ENCODE peak calls at places on chromosomes 4 and X, in five cellular contexts. One of them, this sample, is unnamed.

GRCh38 chr4:2511645-2512131 is 24.8 kb upstream of the FAM193A start:
- DNase-seq in HCT116: no peak
- DNase-seq in H1: no peak
- DNase-seq in SK-N-SH: no peak
- DNase-seq in K562: peak; percentile 20
- DNase-seq in this sample: no peak

GRCh38 chrX:20472148-20472547 is 205.4 kb upstream of the RPS6KA3 start:
- DNase-seq in HCT116: no peak
- DNase-seq in H1: no peak
- DNase-seq in SK-N-SH: no peak
- DNase-seq in K562: no peak
- DNase-seq in this sample: no peak

GRCh38 chrX:143298663-143299241 is 218.5 kb downstream of the SPANXN3 start:
- DNase-seq in HCT116: no peak
- DNase-seq in H1: no peak
- DNase-seq in SK-N-SH: no peak
- DNase-seq in K562: no peak
- DNase-seq in this sample: no peak

GRCh38 chrX:137031517-137032377 is 2.0 kb downstream of the GPR101 start:
- DNase-seq in HCT116: no peak
- DNase-seq in H1: peak; percentile 49
- DNase-seq in SK-N-SH: peak; percentile 72
- DNase-seq in K562: peak; percentile 28
- DNase-seq in this sample: peak; percentile 7

GRCh38 chr4:88276952-88277710 is 7.2 kb downstream of the PPM1K start:
- DNase-seq in HCT116: no peak
- DNase-seq in H1: no peak
- DNase-seq in SK-N-SH: no peak
- DNase-seq in K562: no peak
- DNase-seq in this sample: no peak

GRCh38 chr4:123007679-123008078 is 85.3 kb upstream of the NUDT6 start:
- DNase-seq in HCT116: no peak
- DNase-seq in H1: no peak
- DNase-seq in SK-N-SH: no peak
- DNase-seq in K562: no peak
- DNase-seq in this sample: no peak

GRCh38 chr4:77699731-77700210 is 94.2 kb downstream of the CXCL13 start:
- DNase-seq in HCT116: no peak
- DNase-seq in H1: no peak
- DNase-seq in SK-N-SH: peak; percentile 24
- DNase-seq in K562: no peak
- DNase-seq in this sample: peak; percentile 87

GRCh38 chr4:16233569-16234177 is 7.4 kb upstream of the TAPT1 start:
- DNase-seq in HCT116: no peak
- DNase-seq in H1: no peak
- DNase-seq in SK-N-SH: no peak
- DNase-seq in K562: no peak
- DNase-seq in this sample: no peak

GRCh38 chrX:9829308-9830267 is 43.4 kb downstream of the SHROOM2 start:
- DNase-seq in HCT116: peak; percentile 65
- DNase-seq in H1: no peak
- DNase-seq in SK-N-SH: no peak
- DNase-seq in K562: no peak
- DNase-seq in this sample: no peak

GRCh38 chr4:144712775-144713174 is 66.8 kb downstream of the HHIP start:
- DNase-seq in HCT116: no peak
- DNase-seq in H1: no peak
- DNase-seq in SK-N-SH: no peak
- DNase-seq in K562: no peak
- DNase-seq in this sample: no peak

GRCh38 chr4:7073526-7074390 is 5.9 kb upstream of the GRPEL1 start:
- DNase-seq in HCT116: peak; percentile 65
- DNase-seq in H1: peak; percentile 66
- DNase-seq in SK-N-SH: peak; percentile 87
- DNase-seq in K562: peak; percentile 82
- DNase-seq in this sample: peak; percentile 49

GRCh38 chrX:135438734-135439043 is 16.9 kb downstream of the SMIM10L2A start:
- DNase-seq in HCT116: no peak
- DNase-seq in H1: no peak
- DNase-seq in SK-N-SH: no peak
- DNase-seq in K562: no peak
- DNase-seq in this sample: no peak

GRCh38 chrX:79084923-79085322 is 59.6 kb upstream of the GPR174 start:
- DNase-seq in HCT116: no peak
- DNase-seq in H1: no peak
- DNase-seq in SK-N-SH: no peak
- DNase-seq in K562: no peak
- DNase-seq in this sample: no peak

GRCh38 chrX:79079477-79079876 is 65.0 kb upstream of the GPR174 start:
- DNase-seq in HCT116: no peak
- DNase-seq in H1: no peak
- DNase-seq in SK-N-SH: no peak
- DNase-seq in K562: no peak
- DNase-seq in this sample: no peak

GRCh38 chrX:79082886-79083285 is 61.6 kb upstream of the GPR174 start:
- DNase-seq in HCT116: no peak
- DNase-seq in H1: no peak
- DNase-seq in SK-N-SH: no peak
- DNase-seq in K562: no peak
- DNase-seq in this sample: no peak

GRCh38 chrX:79080131-79080530 is 64.4 kb upstream of the GPR174 start:
- DNase-seq in HCT116: no peak
- DNase-seq in H1: no peak
- DNase-seq in SK-N-SH: no peak
- DNase-seq in K562: no peak
- DNase-seq in this sample: no peak

DNA sequence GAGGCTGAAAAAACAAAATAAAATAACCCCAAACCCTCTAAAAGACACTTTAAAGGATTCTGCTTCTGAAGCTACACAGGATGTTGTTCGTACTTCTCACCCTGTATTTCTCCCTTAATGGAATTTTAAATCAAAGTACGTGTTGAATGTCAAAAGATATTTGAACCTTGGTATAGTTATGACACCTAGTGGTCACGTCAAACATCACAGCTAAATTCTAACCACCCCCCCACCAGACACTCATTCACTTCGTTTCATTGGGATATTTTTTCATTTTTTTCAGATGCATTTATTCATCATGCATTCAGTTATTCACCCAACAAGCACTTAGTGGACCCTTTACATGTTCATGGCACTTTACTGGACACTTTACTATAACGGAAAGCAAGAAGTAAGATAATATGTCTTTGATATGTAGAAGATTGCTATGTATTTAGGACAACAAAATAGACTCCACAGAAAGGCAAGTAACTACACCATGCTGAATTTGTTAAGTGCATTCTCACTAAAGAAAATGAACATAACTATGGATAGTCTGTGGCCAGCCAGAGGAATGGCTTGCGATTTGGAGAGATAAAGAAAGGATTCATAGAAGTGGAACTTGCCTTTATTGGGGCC is 62.5 kb upstream of the GPR174 start:
- DNase-seq in HCT116: no peak
- DNase-seq in H1: no peak
- DNase-seq in SK-N-SH: peak; percentile 33
- DNase-seq in K562: peak; percentile 10
- DNase-seq in this sample: peak; percentile 36
- H2AFZ ChIP-seq in HCT116: no peak overlapping the region
- H2AFZ ChIP-seq in H1: no peak overlapping the region
- H2AFZ ChIP-seq in SK-N-SH: no peak overlapping the region
- H2AFZ ChIP-seq in K562: no peak overlapping the region
- H2AFZ ChIP-seq in this sample: no peak overlapping the region

GRCh38 chr4:185836268-185837084 is 24.5 kb upstream of the SORBS2 start:
- DNase-seq in HCT116: no peak
- DNase-seq in H1: no peak
- DNase-seq in SK-N-SH: no peak
- DNase-seq in K562: no peak
- DNase-seq in this sample: no peak
- H3K9ac ChIP-seq in HCT116: no peak overlapping the region
- H3K9ac ChIP-seq in H1: peak overlapping the region; percentile 59
- H3K9ac ChIP-seq in SK-N-SH: no peak overlapping the region
- H3K9ac ChIP-seq in K562: no peak overlapping the region
- H3K9ac ChIP-seq in this sample: no peak overlapping the region

DNA sequence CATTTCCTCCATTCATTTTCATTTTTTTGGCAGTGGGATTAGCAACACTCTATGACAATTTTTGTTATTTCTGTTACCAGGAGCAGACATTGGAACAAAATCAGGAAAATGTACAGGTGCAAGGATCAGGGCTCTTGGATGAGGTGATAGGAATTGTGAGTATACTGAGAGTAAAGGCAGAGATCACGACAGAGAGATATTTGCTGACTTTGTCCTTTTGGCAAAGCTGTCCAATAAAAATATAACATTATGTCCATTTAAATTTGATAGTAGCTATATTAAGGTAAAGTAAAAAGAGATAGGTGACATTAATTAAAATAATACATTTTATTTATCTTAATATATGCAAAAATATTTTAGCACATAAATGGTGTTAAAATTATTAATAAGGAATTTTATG is 373.1 kb upstream of the GNPDA2 start:
- DNase-seq in HCT116: no peak
- DNase-seq in H1: no peak
- DNase-seq in SK-N-SH: no peak
- DNase-seq in K562: no peak
- DNase-seq in this sample: no peak
- TF ChIP-seq MAX in HCT116: no peak
- TF ChIP-seq MAX in H1: no peak
- TF ChIP-seq MAX in SK-N-SH: no peak
- TF ChIP-seq MAX in K562: no peak
- TF ChIP-seq MAX in this sample: no peak

DNA sequence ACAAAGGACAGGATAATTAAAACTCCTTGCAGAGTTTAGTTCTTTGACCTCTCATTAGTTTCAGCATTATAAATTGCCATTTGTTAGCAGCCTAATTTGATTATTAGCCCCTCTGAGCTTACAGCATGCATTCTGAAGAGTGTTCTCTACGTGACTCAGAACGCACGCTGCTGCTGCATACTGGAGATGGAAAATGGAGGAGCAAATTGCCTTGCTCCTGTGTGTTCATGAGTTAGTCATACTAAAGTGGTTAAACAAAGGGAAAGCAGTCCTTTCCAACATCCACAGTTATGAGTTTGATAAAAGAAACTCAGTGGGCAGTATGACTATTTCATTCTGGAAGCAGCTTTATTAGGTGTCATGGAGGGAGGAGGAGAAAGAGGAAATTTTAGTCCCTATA is 922.5 kb downstream of the RPA4 start:
- DNase-seq in HCT116: no peak
- DNase-seq in H1: no peak
- DNase-seq in SK-N-SH: no peak
- DNase-seq in K562: no peak
- DNase-seq in this sample: no peak
- H2AFZ ChIP-seq in HCT116: no peak overlapping the region
- H2AFZ ChIP-seq in H1: no peak overlapping the region
- H2AFZ ChIP-seq in SK-N-SH: peak overlapping the region; percentile 31
- H2AFZ ChIP-seq in K562: no peak overlapping the region
- H2AFZ ChIP-seq in this sample: no peak overlapping the region

GRCh38 chr4:8394125-8394524 is 46.4 kb downstream of the ACOX3 start:
- DNase-seq in HCT116: no peak
- DNase-seq in H1: no peak
- DNase-seq in SK-N-SH: no peak
- DNase-seq in K562: no peak
- DNase-seq in this sample: no peak
- H3K9ac ChIP-seq in HCT116: no peak overlapping the region
- H3K9ac ChIP-seq in H1: no peak overlapping the region
- H3K9ac ChIP-seq in SK-N-SH: peak overlapping the region; percentile 23
- H3K9ac ChIP-seq in K562: no peak overlapping the region
- H3K9ac ChIP-seq in this sample: peak overlapping the region; percentile 17

GRCh38 chr4:99783940-99784339 is 32.7 kb upstream of the DAPP1 start:
- DNase-seq in HCT116: no peak
- DNase-seq in H1: no peak
- DNase-seq in SK-N-SH: no peak
- DNase-seq in K562: no peak
- DNase-seq in this sample: no peak
- TF ChIP-seq MAX in HCT116: no peak
- TF ChIP-seq MAX in H1: no peak
- TF ChIP-seq MAX in SK-N-SH: no peak
- TF ChIP-seq MAX in K562: no peak
- TF ChIP-seq MAX in this sample: no peak

GRCh38 chr4:183659029-183659870 is at the start of the genes RWDD4 and TRAPPC11:
- DNase-seq in HCT116: peak; percentile 88
- DNase-seq in H1: peak; percentile 94
- DNase-seq in SK-N-SH: peak; percentile 99
- DNase-seq in K562: peak; percentile 97
- DNase-seq in this sample: peak; percentile 99
- H2AFZ ChIP-seq in HCT116: no peak within 1 kb of the TSS
- H2AFZ ChIP-seq in H1: peak within 1 kb of the TSS; percentile 89
- H2AFZ ChIP-seq in SK-N-SH: peak within 1 kb of the TSS; percentile 94
- H2AFZ ChIP-seq in K562: peak within 1 kb of the TSS; percentile 83
- H2AFZ ChIP-seq in this sample: peak within 1 kb of the TSS; percentile 58

DNA sequence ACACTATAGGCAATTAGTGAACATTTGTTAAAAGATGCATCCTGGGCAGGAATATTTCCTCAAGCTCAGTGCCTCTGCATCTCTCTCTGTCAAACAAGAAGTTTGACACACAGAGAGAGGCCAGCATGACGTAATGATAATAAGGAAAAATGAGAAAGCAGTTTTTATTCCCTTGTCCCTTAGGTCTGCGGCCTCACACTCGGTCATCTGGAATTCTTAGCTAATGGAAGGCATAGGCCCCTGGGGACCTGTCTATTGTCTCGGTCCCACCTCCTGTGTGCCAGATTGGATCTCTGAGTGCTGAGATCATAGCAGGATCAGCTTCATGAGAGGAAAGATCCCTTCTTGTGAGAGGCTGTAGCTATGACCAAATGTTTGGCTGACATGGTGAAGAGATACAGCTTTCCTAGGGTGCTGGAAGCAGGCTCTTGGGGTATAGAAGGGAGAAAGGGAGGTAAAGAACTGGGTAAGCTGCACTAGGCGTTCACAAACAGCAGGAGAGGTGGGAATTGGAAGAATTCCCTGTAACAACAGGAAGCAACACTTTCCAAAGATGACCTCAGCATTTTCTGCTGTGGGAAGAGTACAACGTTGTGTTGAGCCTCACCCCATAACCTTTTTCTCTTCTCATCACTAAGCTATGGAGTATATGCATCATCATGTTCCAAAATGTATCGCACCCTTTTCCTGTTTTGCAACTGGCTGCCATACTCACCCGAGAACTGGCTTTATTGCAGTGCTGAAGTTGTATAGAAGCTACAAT is 20.2 kb downstream of the TMEM31 start:
- DNase-seq in HCT116: no peak
- DNase-seq in H1: no peak
- DNase-seq in SK-N-SH: no peak
- DNase-seq in K562: no peak
- DNase-seq in this sample: peak; percentile 73
- H3K9ac ChIP-seq in HCT116: no peak overlapping the region
- H3K9ac ChIP-seq in H1: no peak overlapping the region
- H3K9ac ChIP-seq in SK-N-SH: no peak overlapping the region
- H3K9ac ChIP-seq in K562: no peak overlapping the region
- H3K9ac ChIP-seq in this sample: peak overlapping the region; percentile 34

GRCh38 chrX:106731590-106731989 is 5.1 kb downstream of the RNF128 start:
- DNase-seq in HCT116: no peak
- DNase-seq in H1: no peak
- DNase-seq in SK-N-SH: no peak
- DNase-seq in K562: no peak
- DNase-seq in this sample: no peak

GRCh38 chrX:106728337-106728736 is 1.8 kb downstream of the RNF128 start:
- DNase-seq in HCT116: no peak
- DNase-seq in H1: no peak
- DNase-seq in SK-N-SH: no peak
- DNase-seq in K562: no peak
- DNase-seq in this sample: no peak

GRCh38 chrX:106730385-106730784 is 3.9 kb downstream of the RNF128 start:
- DNase-seq in HCT116: no peak
- DNase-seq in H1: no peak
- DNase-seq in SK-N-SH: no peak
- DNase-seq in K562: no peak
- DNase-seq in this sample: no peak

GRCh38 chrX:106726485-106727437 is at the start of gene RNF128:
- DNase-seq in HCT116: peak; percentile 70
- DNase-seq in H1: peak; percentile 66
- DNase-seq in SK-N-SH: peak; percentile 12
- DNase-seq in K562: no peak
- DNase-seq in this sample: no peak
- TF ChIP-seq MAX in HCT116: peak; percentile 36
- TF ChIP-seq MAX in H1: peak; percentile 58
- TF ChIP-seq MAX in SK-N-SH: no peak
- TF ChIP-seq MAX in K562: no peak
- TF ChIP-seq MAX in this sample: no peak

This sample was measured in endothelial cell of umbilical vein.